ENCODE peak calls at places on chromosome 5, in four cellular contexts. R is IMR-90, Y is AG09309, F is breast epithelium. K is an unnamed sample.

GRCh38 chr5:33997331-33997983 is 10.4 kb downstream of the AMACR start:
- DNase-seq in R (peak; percentile 88), Y (peak; percentile 86), F (peak; percentile 35), K (peak; percentile 93)

GRCh38 chr5:93886917-93887361 is 145.5 kb upstream of the POU5F2 start:
- DNase-seq in R (peak; percentile 21), Y (no peak), F (no peak), K (no peak)

GRCh38 chr5:63439537-63439936 is 522.7 kb downstream of the HTR1A start:
- DNase-seq in R (no peak), Y (no peak), F (no peak), K (no peak)

GRCh38 chr5:172739385-172739784 is 31.6 kb downstream of the DUSP1 start:
- DNase-seq in R (no peak), Y (no peak), F (no peak), K (no peak)

GRCh38 chr5:58366461-58366860 is 93.4 kb downstream of the PLK2 start:
- DNase-seq in R (peak; percentile 45), Y (peak; percentile 57), F (no peak), K (peak; percentile 39)

GRCh38 chr5:95533106-95533505 is 21.7 kb downstream of the SKIC3 start:
- DNase-seq in R (no peak), Y (no peak), F (no peak), K (no peak)

GRCh38 chr5:67941750-67942450 is 273.7 kb upstream of the PIK3R1 start:
- DNase-seq in R (no peak), Y (peak; percentile 38), F (no peak), K (peak; percentile 2)

GRCh38 chr5:77017668-77018067 is 12.5 kb upstream of the AGGF1 start:
- DNase-seq in R (no peak), Y (no peak), F (no peak), K (no peak)

GRCh38 chr5:168324864-168325615 is 33.6 kb downstream of the WWC1 start:
- DNase-seq in R (no peak), Y (no peak), F (peak; percentile 44), K (peak; percentile 47)

GRCh38 chr5:13783731-13784130 is 160.8 kb downstream of the DNAH5 start:
- DNase-seq in R (no peak), Y (no peak), F (no peak), K (peak; percentile 41)

GRCh38 chr5:64973226-64973625 is 204.5 kb downstream of the CWC27 start:
- DNase-seq in R (no peak), Y (no peak), F (no peak), K (peak; percentile 8)

GRCh38 chr5:17343675-17344074 is 126.2 kb downstream of the BASP1 start:
- DNase-seq in R (peak; percentile 92), Y (peak; percentile 61), F (no peak), K (peak; percentile 75)

GRCh38 chr5:75660678-75661465 is 49.6 kb downstream of the ANKDD1B start:
- DNase-seq in R (no peak), Y (no peak), F (no peak), K (no peak)

GRCh38 chr5:68261174-68262021 is 45.8 kb downstream of the PIK3R1 start:
- DNase-seq in R (peak; percentile 49), Y (no peak), F (no peak), K (peak; percentile 43)

GRCh38 chr5:1511037-1511436 is 12.7 kb downstream of the LPCAT1 start:
- DNase-seq in R (no peak), Y (no peak), F (no peak), K (no peak)

GRCh38 chr5:2300421-2300820 is 417.7 kb upstream of the IRX4 start:
- DNase-seq in R (no peak), Y (no peak), F (no peak), K (no peak)

GRCh38 chr5:171094356-171094755 is 214.7 kb upstream of the TLX3 start:
- DNase-seq in R (no peak), Y (no peak), F (no peak), K (no peak)

GRCh38 chr5:177491429-177491945 is 5.9 kb downstream of the PDLIM7 start:
- DNase-seq in R (no peak), Y (no peak), F (no peak), K (no peak)

GRCh38 chr5:139460457-139460856 is 2.1 kb downstream of the ECSCR start:
- DNase-seq in R (no peak), Y (no peak), F (no peak), K (peak; percentile 44)

GRCh38 chr5:139459451-139459934 is 3.0 kb downstream of the ECSCR start:
- DNase-seq in R (no peak), Y (no peak), F (no peak), K (no peak)

GRCh38 chr5:139461698-139462097 is 845 bp downstream of the ECSCR start:
- DNase-seq in R (peak; percentile 79), Y (no peak), F (no peak), K (peak; percentile 49)

GRCh38 chr5:139461176-139461575 is 1.4 kb downstream of the ECSCR start:
- DNase-seq in R (no peak), Y (no peak), F (no peak), K (no peak)

GRCh38 chr5:139462582-139463276 is at the start of gene ECSCR:
- DNase-seq in R (no peak), Y (no peak), F (no peak), K (no peak)
- H3K4me3 ChIP-seq in R (no peak within 1 kb of the TSS), Y (no peak within 1 kb of the TSS), F (peak within 1 kb of the TSS; percentile 32), K (no peak within 1 kb of the TSS)

GRCh38 chr5:142851731-142852130 is 81.6 kb downstream of the ARHGAP26 start:
- DNase-seq in R (no peak), Y (no peak), F (no peak), K (no peak)

GRCh38 chr5:142847898-142848790 is 78.0 kb downstream of the ARHGAP26 start:
- DNase-seq in R (peak; percentile 31), Y (peak; percentile 50), F (no peak), K (peak; percentile 70)

GRCh38 chr5:142852361-142852760 is 82.2 kb downstream of the ARHGAP26 start:
- DNase-seq in R (no peak), Y (no peak), F (no peak), K (peak; percentile 49)

GRCh38 chr5:142852799-142853198 is 82.6 kb downstream of the ARHGAP26 start:
- DNase-seq in R (no peak), Y (no peak), F (no peak), K (no peak)

DNA sequence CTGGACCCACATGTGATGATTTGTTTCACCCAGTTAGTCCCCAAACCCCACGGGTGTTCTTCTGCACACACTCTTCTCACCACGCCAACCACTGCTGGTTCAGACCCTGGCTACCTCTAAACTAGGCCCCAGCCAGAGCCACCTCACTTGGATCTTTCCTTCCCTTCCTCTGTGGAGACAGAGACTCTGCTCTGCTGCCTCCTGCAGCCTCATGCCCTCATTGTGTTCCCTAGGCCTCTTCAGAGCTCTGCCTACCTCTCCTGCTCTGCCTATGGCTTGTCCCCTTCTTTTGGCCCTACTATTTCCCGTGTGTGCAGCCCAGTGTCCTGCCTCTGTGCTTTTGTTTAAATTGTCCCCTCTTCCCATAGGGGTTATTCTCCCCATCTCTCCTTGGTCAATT is 79.7 kb downstream of the ARHGAP26 start:
- DNase-seq in R (no peak), Y (no peak), F (no peak), K (no peak)
- TF ChIP-seq CTCF in R (no peak), Y (no peak), F (no peak), K (no peak)

GRCh38 chr5:31193591-31194457 is at the start of gene CDH6:
- DNase-seq in R (peak; percentile 75), Y (no peak), F (no peak), K (peak; percentile 2)

GRCh38 chr5:31194892-31195291 is 1.4 kb downstream of the CDH6 start:
- DNase-seq in R (peak; percentile 27), Y (no peak), F (no peak), K (no peak)

GRCh38 chr5:31192442-31192841 is 1.0 kb upstream of the CDH6 start:
- DNase-seq in R (peak; percentile 16), Y (no peak), F (no peak), K (no peak)

GRCh38 chr5:31194458-31194808 is 947 bp downstream of the CDH6 start:
- DNase-seq in R (peak; percentile 33), Y (no peak), F (no peak), K (no peak)

DNA sequence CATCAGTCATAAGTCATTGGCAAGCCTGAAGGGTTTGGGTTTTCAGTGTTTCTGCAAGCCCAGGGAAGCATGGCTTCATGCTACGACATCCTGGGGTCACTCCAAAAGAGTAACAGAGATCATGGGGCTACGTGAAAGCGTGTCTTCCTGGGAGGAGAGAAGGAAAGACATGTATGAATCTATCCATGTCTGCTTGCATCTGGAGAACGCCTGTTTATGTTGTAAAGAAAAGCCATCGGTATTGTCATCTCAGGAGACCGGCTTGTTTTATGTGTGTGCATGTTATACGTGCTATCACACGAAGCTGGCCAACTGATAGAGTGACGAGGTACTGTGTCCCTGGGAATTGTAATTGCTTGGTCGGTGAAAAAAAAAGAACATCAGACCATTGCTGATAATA is 460 bp upstream of the CDH6 start:
- DNase-seq in R (no peak), Y (no peak), F (no peak), K (no peak)
- H3K4me3 ChIP-seq in R (peak overlapping the region; percentile 88), Y (no peak overlapping the region), F (peak overlapping the region; percentile 42), K (no peak overlapping the region)

GRCh38 chr5:123144096-123144495 is 55.1 kb downstream of the PRDM6 start:
- DNase-seq in R (no peak), Y (no peak), F (no peak), K (no peak)
- TF ChIP-seq CTCF in R (no peak), Y (no peak), F (no peak), K (no peak)

GRCh38 chr5:41510176-41510831 is at the start of gene PLCXD3:
- DNase-seq in R (no peak), Y (no peak), F (no peak), K (no peak)
- H3K4me3 ChIP-seq in R (peak within 1 kb of the TSS; percentile 42), Y (peak within 1 kb of the TSS; percentile 24), F (peak within 1 kb of the TSS; percentile 47), K (no peak within 1 kb of the TSS)